ENCODE peak calls at places on chromosomes 6 and 20, in eight cellular contexts. W is NCI-H146; M is neural progenitor cell; L is AG09319; N is colonic mucosa; T is activated T-helper 1 cell treated with anti-CD3 and anti-CD28 coated beads, Interleukin-2, amount 50 U/mL, for 16 hours; R is NCI-H1092 treated with DMSO at 0.1 percent for 48 hours; E is endothelial cell of umbilical vein. S is an unnamed sample.
A peak's percentile ranks its signal among the peaks of the same experiment; 100 is the strongest.

GRCh38 chr6:37871616-37872384 is 52.3 kb downstream of the ZFAND3 start:
- DNase-seq in W (peak; percentile 47), T (no peak), E (no peak), M (no peak), N (no peak), R (no peak), L (no peak), S (no peak)

GRCh38 chr20:37522258-37523011 is 1.4 kb downstream of the NNAT start:
- DNase-seq in R (peak; percentile 54), L (no peak), T (no peak), W (no peak), E (peak; percentile 44), N (peak; percentile 86), M (no peak), S (no peak)

GRCh38 chr20:1171461-1172093 is 13.2 kb downstream of the TMEM74B start:
- DNase-seq in L (no peak), R (no peak), W (no peak), N (no peak), E (peak; percentile 26), T (no peak), M (peak; percentile 88), S (no peak)

GRCh38 chr20:59743767-59744485 is 139.6 kb downstream of the PHACTR3 start:
- DNase-seq in W (peak; percentile 6), L (no peak), E (no peak), M (peak; percentile 16), N (peak; percentile 26), R (no peak), T (no peak), S (no peak)

GRCh38 chr6:150659046-150659763 is 59.5 kb downstream of the PLEKHG1 start:
- DNase-seq in L (no peak), T (no peak), E (no peak), W (no peak), R (peak; percentile 43), N (no peak), M (no peak), S (no peak)

GRCh38 chr6:166360243-166361079 is 18.1 kb upstream of the SFT2D1 start:
- DNase-seq in T (no peak), M (no peak), L (no peak), N (no peak), E (no peak), W (no peak), R (no peak), S (no peak)

GRCh38 chr6:170110201-170111140 is 180.4 kb downstream of the DLL1 start:
- DNase-seq in T (peak; percentile 2), N (no peak), M (no peak), E (no peak), L (no peak), R (no peak), W (no peak), S (no peak)

GRCh38 chr20:48898210-48898609 is 23.3 kb upstream of the ARFGEF2 start:
- DNase-seq in W (no peak), N (no peak), T (no peak), R (no peak), L (peak; percentile 32), M (no peak), E (no peak), S (no peak)

GRCh38 chr20:17627101-17627950 is 54.7 kb downstream of the RRBP1 start:
- DNase-seq in L (no peak), M (no peak), E (no peak), W (no peak), N (no peak), T (no peak), R (no peak), S (no peak)

GRCh38 chr20:17536944-17537444 is 5.8 kb upstream of the BFSP1 start:
- DNase-seq in E (peak; percentile 86), L (no peak), N (peak; percentile 79), R (peak; percentile 84), T (peak; percentile 11), M (peak; percentile 87), W (peak; percentile 79), S (peak; percentile 72)

GRCh38 chr6:166197361-166197760 is 29.7 kb upstream of the TBXT start:
- DNase-seq in N (no peak), E (no peak), L (no peak), T (no peak), R (no peak), M (peak; percentile 76), W (no peak), S (no peak)

GRCh38 chr20:5863040-5863811 is 87.1 kb downstream of the TRMT6 start:
- DNase-seq in E (peak; percentile 50), R (no peak), W (no peak), L (no peak), M (no peak), T (no peak), N (no peak), S (no peak)

GRCh38 chr20:55053389-55053788 is 578.0 kb downstream of the DOK5 start:
- DNase-seq in N (no peak), W (peak; percentile 60), T (no peak), L (no peak), E (no peak), R (no peak), M (no peak), S (no peak)

GRCh38 chr20:12970372-12970821 is 38.4 kb upstream of the SPTLC3 start:
- DNase-seq in T (no peak), L (peak; percentile 5), N (no peak), M (peak; percentile 56), W (no peak), E (peak; percentile 56), R (peak; percentile 5), S (peak; percentile 9)

GRCh38 chr20:4195499-4195898 is 180.1 kb upstream of the RNF24 start:
- DNase-seq in R (no peak), M (peak; percentile 60), T (no peak), L (no peak), W (no peak), E (peak; percentile 26), N (no peak), S (no peak)

GRCh38 chr6:13339863-13340635 is 11.7 kb upstream of the TBC1D7 start:
- DNase-seq in R (no peak), T (no peak), N (no peak), M (no peak), L (no peak), W (no peak), E (no peak), S (no peak)

GRCh38 chr6:149567194-149567586 is 1.0 kb downstream of the GINM1 start:
- DNase-seq in L (no peak), R (no peak), T (no peak), M (no peak), W (no peak), N (no peak), E (no peak), S (no peak)

GRCh38 chr20:48060841-48061720 is 275.8 kb upstream of the SULF2 start:
- DNase-seq in W (no peak), R (no peak), N (no peak), T (no peak), L (no peak), M (no peak), E (no peak), S (no peak)

GRCh38 chr20:59958626-59959025 is 403 bp downstream of the CDH26 start:
- DNase-seq in N (no peak), E (no peak), W (peak; percentile 19), T (no peak), R (no peak), M (peak; percentile 21), L (no peak), S (no peak)

GRCh38 chr6:125257351-125257750 is 44.4 kb downstream of the HDDC2 start:
- DNase-seq in M (no peak), W (no peak), R (no peak), E (no peak), N (no peak), T (no peak), L (no peak), S (no peak)

GRCh38 chr20:21677781-21678180 is 27.7 kb upstream of the PAX1 start:
- DNase-seq in L (no peak), N (no peak), W (no peak), M (no peak), E (no peak), R (no peak), T (no peak), S (no peak)

GRCh38 chr6:45417461-45417860 is 39.7 kb upstream of the SUPT3H start:
- DNase-seq in E (no peak), T (no peak), L (no peak), R (no peak), N (no peak), M (no peak), W (no peak), S (no peak)

GRCh38 chr6:131949909-131950766 is 1.0 kb downstream of the CCN2 start:
- DNase-seq in L (peak; percentile 83), R (peak; percentile 8), E (peak; percentile 55), T (no peak), N (peak; percentile 83), W (peak; percentile 87), M (peak; percentile 91), S (peak; percentile 34)

GRCh38 chr6:8983202-8983688 is 547.9 kb upstream of the SLC35B3 start:
- DNase-seq in N (peak; percentile 63), E (peak; percentile 58), L (no peak), M (peak; percentile 92), W (peak; percentile 74), R (peak; percentile 50), T (peak; percentile 5), S (peak; percentile 77)

GRCh38 chr6:131054392-131055250 is 8.4 kb downstream of the EPB41L2 start:
- DNase-seq in N (no peak), T (no peak), L (no peak), R (no peak), E (no peak), M (no peak), W (no peak), S (no peak)

GRCh38 chr20:38303908-38304379 is at the start of gene BPI:
- DNase-seq in E (no peak), R (no peak), N (no peak), M (no peak), L (no peak), W (no peak), T (no peak), S (no peak)

S was measured in COR-L47.